ENCODE peak calls at places on chromosome 11, in four cellular contexts. V is A549, B is HepG2, K is K562. D is an unnamed sample.

GRCh38 chr11:113419426-113420003 is 31.9 kb downstream of the ANKK1 start:
- DNase-seq in V (no peak), B (no peak), K (no peak), D (no peak)

GRCh38 chr11:63639195-63639832 is 25.1 kb upstream of the PLAAT3 start:
- DNase-seq in V (peak; percentile 26), B (no peak), K (no peak), D (peak; percentile 27)

GRCh38 chr11:120304526-120304925 is 20.6 kb upstream of the TLCD5 start:
- DNase-seq in V (peak; percentile 43), B (no peak), K (no peak), D (peak; percentile 21)

GRCh38 chr11:65219930-65220213 is 38.1 kb downstream of the CAPN1 start:
- DNase-seq in V (no peak), B (no peak), K (no peak), D (no peak)

GRCh38 chr11:30423886-30424285 is 101.0 kb downstream of the ARL14EP start:
- DNase-seq in V (no peak), B (no peak), K (no peak), D (no peak)

GRCh38 chr11:120690406-120690805 is 178.9 kb downstream of the GRIK4 start:
- DNase-seq in V (no peak), B (no peak), K (no peak), D (no peak)

GRCh38 chr11:72647882-72648281 is 26.3 kb downstream of the PDE2A start:
- DNase-seq in V (no peak), B (no peak), K (no peak), D (no peak)

GRCh38 chr11:57224537-57224936 is 12.5 kb downstream of the APLNR start:
- DNase-seq in V (peak; percentile 55), B (no peak), K (no peak), D (peak; percentile 53)

GRCh38 chr11:40314327-40314726 is 1145.1 kb downstream of the LRRC4C start:
- DNase-seq in V (no peak), B (no peak), K (no peak), D (peak; percentile 43)

GRCh38 chr11:121656333-121657090 is 203.7 kb upstream of the SORL1-AS1 start:
- DNase-seq in V (no peak), B (peak; percentile 88), K (no peak), D (no peak)

GRCh38 chr11:69791266-69791665 is 16.1 kb upstream of the FGF4 start:
- DNase-seq in V (no peak), B (no peak), K (no peak), D (peak; percentile 61)

GRCh38 chr11:21988477-21988876 is 204.4 kb upstream of the ANO5 start:
- DNase-seq in V (peak; percentile 29), B (peak; percentile 1), K (no peak), D (no peak)

GRCh38 chr11:117473692-117474091 is 146.0 kb downstream of the CEP164 start:
- DNase-seq in V (no peak), B (no peak), K (no peak), D (no peak)

GRCh38 chr11:61079416-61080150 is 22.7 kb upstream of the CD5 start:
- DNase-seq in V (no peak), B (no peak), K (no peak), D (no peak)

GRCh38 chr11:68340003-68340767 is 27.8 kb downstream of the LRP5 start:
- DNase-seq in V (no peak), B (no peak), K (no peak), D (no peak)

GRCh38 chr11:74543991-74544390 is 48.4 kb upstream of the POLD3 start:
- DNase-seq in V (peak; percentile 32), B (no peak), K (no peak), D (no peak)

GRCh38 chr11:116539211-116539610 is 233.6 kb downstream of the BUD13 start:
- DNase-seq in V (no peak), B (no peak), K (no peak), D (no peak)

GRCh38 chr11:130344846-130345245 is 30.1 kb upstream of the ZBTB44 start:
- DNase-seq in V (no peak), B (no peak), K (no peak), D (no peak)

GRCh38 chr11:114929351-114929750 is 251.0 kb downstream of the NXPE2 start:
- DNase-seq in V (no peak), B (no peak), K (no peak), D (no peak)

GRCh38 chr11:114197799-114198500 is 98.2 kb upstream of the NNMT start:
- DNase-seq in V (no peak), B (no peak), K (no peak), D (peak; percentile 71)

GRCh38 chr11:21398195-21398594 is 728.8 kb downstream of the NELL1 start:
- DNase-seq in V (no peak), B (no peak), K (no peak), D (no peak)

GRCh38 chr11:61546663-61547062 is 34.2 kb downstream of the SYT7 start:
- DNase-seq in V (no peak), B (no peak), K (no peak), D (no peak)

GRCh38 chr11:100546714-100547113 is 140.4 kb upstream of the ARHGAP42 start:
- DNase-seq in V (peak; percentile 20), B (no peak), K (no peak), D (peak; percentile 28)

GRCh38 chr11:134125507-134125906 is 56.6 kb downstream of the JAM3 start:
- DNase-seq in V (no peak), B (no peak), K (no peak), D (peak; percentile 35)

DNA sequence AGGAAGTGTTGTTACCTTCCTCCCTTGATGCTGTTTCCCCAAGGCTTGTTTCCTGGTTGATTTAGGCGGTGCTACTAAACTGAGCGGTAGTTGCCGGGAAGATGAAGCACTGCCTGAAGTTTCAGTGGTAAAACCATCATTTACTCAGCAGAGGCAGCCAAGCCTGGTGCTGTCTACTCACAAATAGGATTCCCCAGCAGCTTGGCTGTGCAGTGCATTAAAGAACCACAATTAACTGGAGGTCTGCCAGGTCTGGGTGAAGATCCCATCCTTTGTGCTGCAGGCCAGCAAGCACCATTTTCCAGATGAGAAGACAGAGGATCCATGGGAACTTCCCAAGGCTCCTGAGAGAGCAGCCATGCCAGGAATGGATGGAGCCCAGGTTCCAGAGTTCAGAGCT is 231.9 kb upstream of the E2F8 start:
- DNase-seq in V (no peak), B (no peak), K (no peak), D (no peak)
- H3K4me2 ChIP-seq in V (no peak overlapping the region), B (no peak overlapping the region), K (no peak overlapping the region), D (no peak overlapping the region)

GRCh38 chr11:110173775-110174644 is 80.8 kb downstream of the ZC3H12C start:
- DNase-seq in V (peak; percentile 75), B (peak; percentile 67), K (peak; percentile 74), D (peak; percentile 64)
- TF ChIP-seq RFX5 in V (no peak), B (no peak), K (no peak), D (no peak)

GRCh38 chr11:126081915-126082250 is 19.2 kb upstream of the CDON start:
- DNase-seq in V (no peak), B (no peak), K (no peak), D (no peak)

GRCh38 chr11:126082251-126083109 is 19.8 kb upstream of the CDON start:
- DNase-seq in V (no peak), B (no peak), K (no peak), D (no peak)

GRCh38 chr11:126080206-126080941 is 17.7 kb upstream of the CDON start:
- DNase-seq in V (no peak), B (no peak), K (no peak), D (no peak)

GRCh38 chr11:126076641-126077040 is 14.0 kb upstream of the CDON start:
- DNase-seq in V (no peak), B (no peak), K (no peak), D (no peak)

GRCh38 chr11:126079640-126080205 is 17.1 kb upstream of the CDON start:
- DNase-seq in V (no peak), B (peak; percentile 63), K (no peak), D (no peak)
- H3K4me2 ChIP-seq in V (peak overlapping the region; percentile 61), B (peak overlapping the region; percentile 76), K (no peak overlapping the region), D (no peak overlapping the region)

DNA sequence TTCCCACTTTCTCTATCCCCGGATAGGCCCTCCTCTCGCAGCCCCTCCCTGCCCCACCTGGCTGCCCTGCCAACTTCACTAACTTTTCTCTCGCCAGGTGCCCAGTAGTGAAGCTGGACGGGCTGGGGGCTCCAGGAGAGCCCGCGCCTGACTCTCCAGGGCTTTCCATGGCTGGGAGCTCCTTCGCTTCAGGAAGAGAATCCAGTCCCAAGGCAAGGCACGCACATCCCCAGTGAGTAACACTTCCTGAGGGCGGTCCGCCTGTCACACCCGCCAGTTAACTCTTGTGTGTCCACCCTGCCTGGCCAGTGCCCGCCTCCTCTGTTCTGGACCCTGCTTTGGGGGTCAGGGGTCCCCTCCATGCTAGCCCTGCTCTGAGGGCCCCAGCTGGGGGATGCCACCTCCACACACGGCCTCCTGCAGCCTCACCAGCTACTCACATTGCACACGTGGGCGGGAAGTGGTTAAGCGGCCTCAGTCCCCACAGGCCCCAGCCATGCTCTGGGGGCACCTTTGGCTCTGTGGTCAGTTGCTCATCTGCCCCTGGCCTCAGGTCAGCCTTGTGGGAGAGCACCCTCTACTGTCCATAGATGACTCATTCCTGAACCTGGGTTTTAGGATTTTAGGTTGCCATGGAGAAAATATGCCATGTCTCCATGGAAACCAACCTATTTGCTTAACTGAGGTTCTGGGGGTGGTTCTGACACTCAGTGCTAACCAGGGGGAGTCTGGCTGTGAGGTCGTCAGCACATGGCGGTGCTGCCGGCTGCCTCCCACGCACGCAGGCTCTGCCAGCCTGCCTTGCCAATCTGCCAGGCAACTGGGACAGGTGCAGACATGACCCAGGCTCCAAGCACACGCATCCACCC is at the start of gene RIN1:
- DNase-seq in V (peak; percentile 86), B (peak; percentile 89), K (peak; percentile 85), D (peak; percentile 99)
- TF ChIP-seq RFX5 in V (no peak), B (no peak), K (no peak), D (no peak)

GRCh38 chr11:33984682-33985389 is 66.7 kb upstream of the CAPRIN1 start:
- DNase-seq in V (no peak), B (no peak), K (no peak), D (no peak)
- H3K4me2 ChIP-seq in V (no peak overlapping the region), B (no peak overlapping the region), K (no peak overlapping the region), D (no peak overlapping the region)

GRCh38 chr11:103964390-103964789 is 72.0 kb upstream of the DDI1 start:
- DNase-seq in V (no peak), B (no peak), K (no peak), D (no peak)

GRCh38 chr11:103961010-103961409 is 75.4 kb upstream of the DDI1 start:
- DNase-seq in V (peak; percentile 43), B (no peak), K (no peak), D (peak; percentile 88)

GRCh38 chr11:103953797-103954495 is 82.5 kb upstream of the DDI1 start:
- DNase-seq in V (no peak), B (no peak), K (no peak), D (no peak)

GRCh38 chr11:103958475-103959215 is 77.8 kb upstream of the DDI1 start:
- DNase-seq in V (no peak), B (no peak), K (no peak), D (peak; percentile 48)

GRCh38 chr11:103959279-103959930 is 77.0 kb upstream of the DDI1 start:
- DNase-seq in V (peak; percentile 39), B (no peak), K (no peak), D (peak; percentile 79)
- TF ChIP-seq RFX5 in V (no peak), B (no peak), K (no peak), D (no peak)